ENCODE peak calls at places on chromosomes 16 and 17, in seven cellular contexts. O, P, L, G, N, J and A are unnamed samples.

GRCh38 chr17:19016881-19017280 is 12.3 kb upstream of the FAM83G start:
- DNase-seq in O (no peak), P (no peak), L (no peak), G (no peak), N (no peak), J (no peak), A (no peak)

GRCh38 chr16:74936902-74937560 is 47.9 kb downstream of the WDR59 start:
- DNase-seq in O (no peak), P (peak), L (no peak), G (peak), N (no peak), J (no peak), A (no peak)

GRCh38 chr16:83882118-83882879 is 16.6 kb upstream of the MLYCD start:
- DNase-seq in O (no peak), P (no peak), L (no peak), G (no peak), N (no peak), J (peak), A (no peak)

GRCh38 chr16:21117567-21117966 is 33.1 kb downstream of the DNAH3 start:
- DNase-seq in O (no peak), P (no peak), L (no peak), G (no peak), N (no peak), J (no peak), A (no peak)

GRCh38 chr16:5143761-5144620 is 46.4 kb upstream of the EEF2KMT start:
- DNase-seq in O (no peak), P (no peak), L (no peak), G (no peak), N (no peak), J (no peak), A (no peak)

GRCh38 chr17:81317992-81318391 is 22.9 kb upstream of the SLC38A10 start:
- DNase-seq in O (no peak), P (no peak), L (no peak), G (no peak), N (no peak), J (no peak), A (no peak)

GRCh38 chr17:6677158-6677831 is 25.7 kb downstream of the C17orf100 start:
- DNase-seq in O (no peak), P (no peak), L (no peak), G (peak), N (peak), J (no peak), A (no peak)

GRCh38 chr16:76943936-76944335 is 247.1 kb upstream of the MON1B start:
- DNase-seq in O (no peak), P (no peak), L (no peak), G (no peak), N (no peak), J (no peak), A (no peak)